ENCODE peak calls at places on chromosomes 3 and 15, in five cellular contexts. B is aorta, V is IMR-90, Z is cardiac muscle cell, P is colonic mucosa. M is an unnamed sample.

GRCh38 chr3:115388166-115388565 is 235.1 kb upstream of the GAP43 start:
- DNase-seq in B (no peak), V (peak; percentile 29), Z (no peak), P (no peak), M (no peak)

GRCh38 chr3:35523838-35524237 is 115.5 kb upstream of the ARPP21 start:
- DNase-seq in B (no peak), V (no peak), Z (no peak), P (no peak), M (no peak)

GRCh38 chr15:73225358-73226015 is 143.3 kb downstream of the HCN4 start:
- DNase-seq in B (no peak), V (no peak), Z (no peak), P (peak; percentile 89), M (peak; percentile 62)

GRCh38 chr15:80199869-80200268 is 47.1 kb downstream of the FAH start:
- DNase-seq in B (no peak), V (no peak), Z (no peak), P (peak; percentile 4), M (no peak)

GRCh38 chr3:188191460-188191859 is 37.5 kb downstream of the LPP start:
- DNase-seq in B (no peak), V (no peak), Z (no peak), P (no peak), M (no peak)

GRCh38 chr3:8663177-8664061 is 18.8 kb upstream of the SSUH2 start:
- DNase-seq in B (no peak), V (peak; percentile 61), Z (peak; percentile 85), P (peak; percentile 65), M (no peak)

GRCh38 chr3:52253314-52254260 is 8.0 kb downstream of the PPM1M start:
- DNase-seq in B (peak; percentile 78), V (no peak), Z (no peak), P (no peak), M (no peak)

GRCh38 chr15:31740203-31740602 is 290.1 kb upstream of the CHRNA7 start:
- DNase-seq in B (no peak), V (no peak), Z (no peak), P (no peak), M (no peak)

GRCh38 chr15:69979269-69979668 is 118.4 kb downstream of the TLE3 start:
- DNase-seq in B (no peak), V (peak; percentile 18), Z (peak; percentile 7), P (no peak), M (no peak)

GRCh38 chr15:29945943-29946591 is 123.8 kb upstream of the TJP1 start:
- DNase-seq in B (no peak), V (peak; percentile 58), Z (no peak), P (no peak), M (peak; percentile 84)

GRCh38 chr15:70356062-70356860 is 258.5 kb upstream of the TLE3 start:
- DNase-seq in B (peak; percentile 57), V (no peak), Z (no peak), P (no peak), M (peak; percentile 51)

GRCh38 chr3:195194559-195195161 is 76.3 kb downstream of the XXYLT1 start:
- DNase-seq in B (no peak), V (no peak), Z (no peak), P (no peak), M (no peak)

GRCh38 chr15:64915518-64916227 is 4.0 kb downstream of the ANKDD1A start:
- DNase-seq in B (peak; percentile 33), V (no peak), Z (no peak), P (no peak), M (no peak)

GRCh38 chr15:95459288-95459687 is 871.2 kb upstream of the NR2F2 start:
- DNase-seq in B (no peak), V (no peak), Z (no peak), P (no peak), M (no peak)

GRCh38 chr15:96716100-96716499 is 385.6 kb downstream of the NR2F2 start:
- DNase-seq in B (no peak), V (no peak), Z (no peak), P (no peak), M (no peak)

GRCh38 chr3:38131621-38132369 is 5.1 kb downstream of the ACAA1 start:
- DNase-seq in B (no peak), V (peak; percentile 31), Z (peak; percentile 59), P (peak; percentile 53), M (peak; percentile 23)

GRCh38 chr3:126213376-126214044 is 33.1 kb upstream of the ALDH1L1 start:
- DNase-seq in B (no peak), V (no peak), Z (peak; percentile 2), P (no peak), M (no peak)

GRCh38 chr3:56985460-56986327 is 74.8 kb upstream of the SPATA12 start:
- DNase-seq in B (no peak), V (peak; percentile 38), Z (no peak), P (no peak), M (no peak)

GRCh38 chr3:56988874-56989433 is 71.5 kb upstream of the SPATA12 start:
- DNase-seq in B (peak; percentile 89), V (peak; percentile 71), Z (peak; percentile 91), P (peak; percentile 85), M (no peak)

GRCh38 chr3:56988458-56988857 is 72.0 kb upstream of the SPATA12 start:
- DNase-seq in B (no peak), V (no peak), Z (no peak), P (no peak), M (no peak)

GRCh38 chr3:56986347-56986746 is 74.1 kb upstream of the SPATA12 start:
- DNase-seq in B (no peak), V (no peak), Z (no peak), P (no peak), M (no peak)

GRCh38 chr3:56987238-56987932 is 73.1 kb upstream of the SPATA12 start:
- DNase-seq in B (no peak), V (no peak), Z (peak; percentile 40), P (no peak), M (no peak)
- H3K4me1 ChIP-seq in B (no peaks in the 10 kb centered on the region), V (peaks cover 10% of the 10 kb centered on the region), Z (no peaks in the 10 kb centered on the region), P (peaks cover 5% of the 10 kb centered on the region), M (no peaks in the 10 kb centered on the region)

GRCh38 chr3:147410126-147410517 is 957 bp downstream of the ZIC1 start:
- DNase-seq in B (no peak), V (no peak), Z (no peak), P (no peak), M (no peak)

GRCh38 chr3:147412491-147412916 is 3.3 kb downstream of the ZIC1 start:
- DNase-seq in B (no peak), V (no peak), Z (no peak), P (no peak), M (no peak)

GRCh38 chr3:147411777-147412176 is 2.6 kb downstream of the ZIC1 start:
- DNase-seq in B (no peak), V (no peak), Z (no peak), P (no peak), M (no peak)

GRCh38 chr3:147410518-147411234 is 1.5 kb downstream of the ZIC1 start:
- DNase-seq in B (no peak), V (peak; percentile 39), Z (no peak), P (no peak), M (no peak)

GRCh38 chr3:147411235-147411607 is 2.1 kb downstream of the ZIC1 start:
- DNase-seq in B (no peak), V (peak; percentile 7), Z (no peak), P (no peak), M (no peak)
- H3K4me3 ChIP-seq in B (peak overlapping the region; percentile 15), V (peak overlapping the region; percentile 17), Z (peak overlapping the region; percentile 13), P (peak overlapping the region; percentile 12), M (no peak overlapping the region)

GRCh38 chr3:186496016-186496415 is 48.2 kb downstream of the CRYGS start:
- DNase-seq in B (no peak), V (no peak), Z (no peak), P (no peak), M (no peak)

GRCh38 chr3:186497608-186498007 is 46.6 kb downstream of the CRYGS start:
- DNase-seq in B (no peak), V (no peak), Z (no peak), P (no peak), M (no peak)

GRCh38 chr3:186492594-186492993 is 51.6 kb downstream of the CRYGS start:
- DNase-seq in B (no peak), V (no peak), Z (no peak), P (no peak), M (no peak)

GRCh38 chr3:186493507-186493906 is 50.7 kb downstream of the CRYGS start:
- DNase-seq in B (no peak), V (peak; percentile 59), Z (no peak), P (no peak), M (no peak)

GRCh38 chr3:186496635-186497034 is 47.5 kb downstream of the CRYGS start:
- DNase-seq in B (no peak), V (no peak), Z (peak; percentile 23), P (no peak), M (no peak)
- H3K4me1 ChIP-seq in B (peaks cover 4% of the 10 kb centered on the region), V (no peaks in the 10 kb centered on the region), Z (peaks cover 7% of the 10 kb centered on the region), P (no peaks in the 10 kb centered on the region), M (no peaks in the 10 kb centered on the region)

DNA sequence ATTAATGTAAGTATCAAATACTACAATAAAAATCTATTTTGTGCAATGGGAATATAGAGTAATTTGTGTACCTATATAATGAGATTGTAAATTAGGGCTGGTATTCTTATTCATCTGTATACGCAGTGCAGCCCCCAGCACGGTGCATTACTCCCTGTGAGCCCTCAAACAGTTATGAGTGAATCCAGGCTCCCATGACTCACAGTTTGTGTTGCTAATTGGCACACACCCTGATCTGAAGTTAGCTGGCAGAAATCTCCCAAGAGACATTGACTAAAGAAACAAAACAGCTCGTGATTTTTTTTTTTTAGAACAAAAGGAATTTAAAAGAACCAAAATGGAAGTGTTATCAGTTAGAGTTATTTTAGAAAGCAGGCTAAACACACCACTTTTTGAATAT is 15.7 kb downstream of the GK5 start:
- DNase-seq in B (no peak), V (peak; percentile 72), Z (no peak), P (peak; percentile 54), M (no peak)
- H3K4me3 ChIP-seq in B (no peak overlapping the region), V (no peak overlapping the region), Z (no peak overlapping the region), P (no peak overlapping the region), M (no peak overlapping the region)

DNA sequence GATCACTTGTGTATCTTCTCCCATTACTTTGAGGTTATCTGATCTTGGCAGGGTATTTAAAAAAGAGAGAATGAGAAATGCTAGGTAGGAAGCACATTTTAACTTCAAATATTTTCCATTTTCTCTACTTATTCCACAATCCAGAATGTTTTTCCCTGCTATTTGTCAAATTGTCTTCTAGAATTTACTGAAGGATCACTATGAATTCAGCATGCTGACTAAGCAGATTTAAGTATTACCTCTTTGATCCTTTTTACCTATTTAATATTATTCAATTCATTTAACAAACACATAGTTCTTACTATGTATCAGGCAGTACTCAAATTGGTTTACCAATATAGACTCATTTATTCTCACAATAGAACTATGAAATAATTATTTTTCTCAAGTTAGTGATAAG is 463.4 kb upstream of the ARL6 start:
- DNase-seq in B (no peak), V (no peak), Z (no peak), P (no peak), M (no peak)
- H3K4me1 ChIP-seq in B (no peaks in the 10 kb centered on the region), V (no peaks in the 10 kb centered on the region), Z (no peaks in the 10 kb centered on the region), P (no peaks in the 10 kb centered on the region), M (no peaks in the 10 kb centered on the region)